ENCODE peak calls at places on chromosome 12, in four cellular contexts. A is lower leg skin, E is neural progenitor cell, V is esophagus muscularis mucosa. F is an unnamed sample.

GRCh38 chr12:65821336-65821735 is 2.9 kb upstream of the HMGA2 start:
- DNase-seq in A (no peak), E (no peak), V (no peak), F (no peak)

GRCh38 chr12:131985145-131985875 is 35.6 kb downstream of the EP400 start:
- DNase-seq in V (peak; percentile 72), A (peak; percentile 81), E (no peak), F (no peak)

GRCh38 chr12:79920421-79921238 is 14.3 kb downstream of the PPP1R12A start:
- DNase-seq in V (no peak), A (no peak), E (no peak), F (no peak)

GRCh38 chr12:6333566-6333965 is 8.3 kb downstream of the TNFRSF1A start:
- DNase-seq in E (no peak), V (no peak), A (no peak), F (no peak)

GRCh38 chr12:67676624-67677023 is 28.1 kb downstream of the DYRK2 start:
- DNase-seq in E (no peak), V (no peak), A (no peak), F (no peak)

GRCh38 chr12:96427269-96427729 is 27.1 kb upstream of the CDK17 start:
- DNase-seq in V (no peak), A (peak; percentile 91), E (peak; percentile 72), F (peak; percentile 100)

GRCh38 chr12:70048521-70049245 is 194.6 kb upstream of the CNOT2 start:
- DNase-seq in E (no peak), A (no peak), V (no peak), F (no peak)

GRCh38 chr12:114444422-114445279 is 38.7 kb upstream of the TBX5 start:
- DNase-seq in A (no peak), V (no peak), E (peak; percentile 75), F (no peak)

GRCh38 chr12:75704664-75705063 is 193.3 kb upstream of the KRR1 start:
- DNase-seq in E (no peak), V (no peak), A (no peak), F (no peak)

GRCh38 chr12:27333311-27334009 is 824 bp downstream of the BMAL2 start:
- DNase-seq in E (peak; percentile 43), V (no peak), A (no peak), F (no peak)

GRCh38 chr12:57340104-57340503 is 89.1 kb upstream of the STAC3 start:
- DNase-seq in V (no peak), E (peak; percentile 2), A (no peak), F (peak; percentile 25)

GRCh38 chr12:17334784-17335183 is 728.8 kb upstream of the LMO3 start:
- DNase-seq in E (no peak), A (no peak), V (no peak), F (no peak)

GRCh38 chr12:82055391-82055790 is 296.2 kb upstream of the PPFIA2 start:
- DNase-seq in E (no peak), A (no peak), V (no peak), F (no peak)

GRCh38 chr12:45324391-45324790 is 108.5 kb downstream of the ANO6 start:
- DNase-seq in V (no peak), A (no peak), E (no peak), F (no peak)

GRCh38 chr12:56808954-56809353 is 45.8 kb downstream of the HSD17B6 start:
- DNase-seq in A (no peak), E (no peak), V (no peak), F (no peak)

GRCh38 chr12:109120557-109120956 is 4.2 kb downstream of the ACACB start:
- DNase-seq in V (no peak), E (no peak), A (no peak), F (no peak)

GRCh38 chr12:14795028-14795448 is 8.2 kb downstream of the WBP11 start:
- DNase-seq in A (no peak), E (no peak), V (no peak), F (no peak)

GRCh38 chr12:63420206-63420644 is 248.1 kb downstream of the DPY19L2 start:
- DNase-seq in E (peak; percentile 92), V (no peak), A (no peak), F (peak; percentile 12)

GRCh38 chr12:26789731-26790644 is 43.0 kb downstream of the ITPR2 start:
- DNase-seq in A (no peak), E (no peak), V (no peak), F (no peak)

GRCh38 chr12:68154768-68155167 is 4.8 kb downstream of the IFNG start:
- DNase-seq in V (no peak), E (no peak), A (no peak), F (no peak)

GRCh38 chr12:111428728-111429175 is 23.0 kb downstream of the SH2B3 start:
- DNase-seq in V (no peak), A (peak; percentile 92), E (no peak), F (no peak)

GRCh38 chr12:110829308-110829707 is 17.5 kb upstream of the CCDC63 start:
- DNase-seq in V (no peak), E (no peak), A (no peak), F (no peak)

GRCh38 chr12:120599672-120600537 is 18.7 kb upstream of the POP5 start:
- DNase-seq in A (no peak), V (no peak), E (peak; percentile 53), F (no peak)

GRCh38 chr12:25958254-25959068 is at the start of gene RASSF8:
- DNase-seq in A (peak; percentile 91), V (no peak), E (peak; percentile 95), F (no peak)

GRCh38 chr12:121802485-121802842 is 1.3 kb upstream of the SETD1B start:
- DNase-seq in V (no peak), A (no peak), E (no peak), F (no peak)

GRCh38 chr12:25436206-25436912 is 116.7 kb downstream of the LMNTD1 start:
- DNase-seq in E (peak; percentile 79), A (no peak), V (no peak), F (peak; percentile 44)

GRCh38 chr12:110582286-110583136 is 607 bp downstream of the PPTC7 start:
- DNase-seq in V (no peak), E (peak; percentile 57), A (peak; percentile 95), F (no peak)

GRCh38 chr12:89528434-89528833 is 2.6 kb upstream of the POC1B start:
- DNase-seq in A (no peak), E (no peak), V (no peak), F (no peak)

GRCh38 chr12:120212301-120212700 is 11.4 kb upstream of the RPLP0 start:
- DNase-seq in A (no peak), E (no peak), V (no peak), F (no peak)

GRCh38 chr12:113247123-113248045 is 26.1 kb downstream of the TPCN1 start:
- DNase-seq in A (no peak), V (no peak), E (no peak), F (no peak)

GRCh38 chr12:53048780-53049401 is 974 bp upstream of the TNS2 start:
- DNase-seq in A (peak; percentile 94), E (peak; percentile 71), V (peak; percentile 95), F (peak; percentile 68)

GRCh38 chr12:1246637-1247036 is 255.6 kb downstream of the ERC1 start:
- DNase-seq in A (no peak), E (no peak), V (no peak), F (peak; percentile 8)

GRCh38 chr12:75479963-75480461 is 543 bp upstream of the GLIPR1 start:
- DNase-seq in E (no peak), V (no peak), A (no peak), F (peak; percentile 56)

GRCh38 chr12:124147579-124147978 is 147.3 kb upstream of the RFLNA start:
- DNase-seq in A (no peak), V (no peak), E (no peak), F (no peak)

GRCh38 chr12:13093191-13093849 is 10.1 kb downstream of the GSG1 start:
- DNase-seq in A (no peak), E (no peak), V (peak; percentile 78), F (no peak)

GRCh38 chr12:60072911-60073310 is 477.1 kb downstream of the SLC16A7 start:
- DNase-seq in A (no peak), E (no peak), V (no peak), F (peak; percentile 19)

GRCh38 chr12:10276774-10277173 is 30.9 kb upstream of the KLRD1 start:
- DNase-seq in E (no peak), A (no peak), V (no peak), F (no peak)
- H3K4me3 ChIP-seq in E (no peak overlapping the region), A (no peak overlapping the region), V (no peak overlapping the region), F (no peak overlapping the region)

DNA sequence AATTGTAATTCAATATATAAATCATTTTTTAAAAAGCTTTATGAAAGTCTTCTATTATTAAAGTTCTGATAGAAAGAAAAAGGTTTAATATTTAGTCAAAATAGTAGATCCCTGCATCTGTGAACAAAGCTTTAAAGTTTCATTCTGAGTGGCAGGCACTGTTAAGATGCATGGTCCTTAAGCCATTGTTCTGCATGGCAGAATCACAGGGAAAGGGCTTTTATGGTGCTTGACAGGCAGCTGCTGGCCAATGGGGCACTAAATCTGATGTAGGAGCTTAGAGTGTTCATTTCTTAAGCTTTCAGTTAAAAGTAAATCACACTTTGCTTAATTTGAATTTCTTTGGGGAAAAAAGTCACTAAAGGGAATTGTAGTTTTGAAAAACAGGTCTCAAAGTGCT is 148.2 kb downstream of the PLEKHA5 start:
- DNase-seq in E (peak; percentile 68), A (no peak), V (no peak), F (no peak)
- H3K4me3 ChIP-seq in E (no peak overlapping the region), A (no peak overlapping the region), V (no peak overlapping the region), F (no peak overlapping the region)

DNA sequence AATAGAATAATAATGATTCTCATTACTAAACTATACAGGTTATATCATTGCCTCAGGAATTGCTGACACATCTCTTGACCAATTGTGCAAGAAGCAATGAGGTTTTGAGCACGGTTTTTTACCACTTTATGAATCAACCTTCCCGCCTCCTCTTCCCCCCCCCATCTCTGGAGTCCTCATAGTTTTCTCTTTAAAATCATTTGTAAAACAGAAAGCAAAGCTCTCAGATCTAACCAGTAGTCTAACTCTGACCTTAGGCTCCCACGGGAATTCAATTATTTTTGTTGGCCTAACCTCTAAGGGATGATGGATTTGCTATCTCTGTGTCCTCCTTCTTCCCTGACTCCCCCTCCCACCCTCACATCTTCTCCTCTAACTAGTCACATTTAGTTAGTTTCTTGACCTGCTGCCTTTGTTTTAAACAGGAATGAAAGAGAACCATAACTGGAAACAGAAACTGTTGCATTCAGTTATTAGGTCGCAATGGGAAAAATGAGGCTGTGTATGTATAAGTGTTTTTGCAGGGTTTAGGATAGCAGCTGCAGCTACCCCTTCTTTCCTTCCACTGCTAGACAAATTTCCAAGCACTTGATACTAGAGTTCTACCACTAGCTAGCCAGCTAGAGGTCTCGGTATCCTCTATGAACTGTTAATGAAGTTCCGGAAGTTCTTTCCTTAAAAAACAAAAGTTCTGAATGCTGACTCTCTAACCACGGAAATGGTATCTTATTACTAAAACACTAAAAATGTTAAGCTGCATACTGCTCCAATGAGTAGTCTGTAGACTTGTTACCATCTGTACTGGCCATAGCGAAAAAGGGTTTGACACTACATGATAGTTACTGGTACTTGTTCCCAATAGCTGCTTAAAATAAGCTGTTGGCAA is 65.4 kb downstream of the TAOK3 start:
- DNase-seq in E (no peak), A (no peak), V (no peak), F (peak; percentile 76)
- H3K4me3 ChIP-seq in E (no peak overlapping the region), A (no peak overlapping the region), V (peak overlapping the region; percentile 23), F (peak overlapping the region; percentile 39)

DNA sequence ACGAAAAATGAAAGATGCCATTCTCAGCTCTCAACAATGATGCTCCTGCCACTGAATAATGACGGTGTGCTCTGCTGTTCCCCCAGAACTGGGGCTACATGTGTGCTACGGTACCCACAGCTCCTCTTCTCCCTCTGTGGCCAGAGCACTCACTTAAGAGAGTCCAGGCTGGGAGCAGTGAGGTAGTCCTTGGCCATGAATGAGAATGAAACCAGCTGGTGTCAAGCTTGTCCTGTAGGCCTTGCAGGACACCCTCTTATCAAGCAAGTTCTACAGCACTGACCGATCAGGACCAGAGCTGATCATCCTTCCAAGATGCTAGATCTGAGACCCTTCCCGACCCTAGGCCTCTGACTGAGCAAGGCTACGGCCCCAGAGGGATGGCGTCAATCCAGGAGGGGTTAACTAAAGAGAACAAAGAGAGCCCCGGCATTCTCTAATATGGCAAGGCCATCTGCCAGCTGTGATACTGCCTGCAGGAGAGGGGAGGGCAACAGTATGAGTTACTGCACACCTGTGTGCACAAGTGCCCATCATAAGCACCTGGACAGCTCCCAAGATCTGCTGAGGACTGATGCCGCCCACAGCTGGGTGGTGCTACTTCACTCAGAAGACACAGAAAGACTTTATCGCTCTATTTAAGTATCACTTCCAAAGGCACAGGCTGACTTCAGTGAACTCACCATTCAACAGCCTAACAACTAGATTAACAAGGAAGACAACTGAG is 30.5 kb downstream of the APPL2 start:
- DNase-seq in E (no peak), A (no peak), V (no peak), F (no peak)
- H3K4me3 ChIP-seq in E (no peak overlapping the region), A (no peak overlapping the region), V (no peak overlapping the region), F (no peak overlapping the region)

F was measured in skeletal muscle cell.